ENCODE peak calls at places on chromosomes 2 and 18, in six cellular contexts. J, Y, E, K, A and B are unnamed samples.

GRCh38 chr18:26656944-26657536 is 108.7 kb upstream of the KCTD1 start:
- DNase-seq in J (peak), Y (peak), E (no peak), K (peak), A (peak), B (peak)

GRCh38 chr2:9809448-9810088 is 33.7 kb upstream of the TAF1B start:
- DNase-seq in J (no peak), Y (peak), E (no peak), K (no peak), A (no peak), B (no peak)

GRCh38 chr2:240759454-240759853 is 60.6 kb downstream of the KIF1A start:
- DNase-seq in J (no peak), Y (no peak), E (no peak), K (no peak), A (no peak), B (no peak)

GRCh38 chr2:132901661-132902060 is 231.7 kb upstream of the LYPD1 start:
- DNase-seq in J (no peak), Y (no peak), E (no peak), K (no peak), A (no peak), B (no peak)

GRCh38 chr2:101597347-101597944 is 100.1 kb upstream of the MAP4K4 start:
- DNase-seq in J (peak), Y (no peak), E (no peak), K (peak), A (peak), B (no peak)

GRCh38 chr2:39845460-39846146 is 66.5 kb upstream of the THUMPD2 start:
- DNase-seq in J (no peak), Y (no peak), E (no peak), K (peak), A (no peak), B (no peak)

GRCh38 chr2:232238108-232238507 is 140.4 kb upstream of the ALPP start:
- DNase-seq in J (peak), Y (no peak), E (no peak), K (no peak), A (no peak), B (no peak)

GRCh38 chr2:150389487-150389886 is 98.0 kb downstream of the RND3 start:
- DNase-seq in J (no peak), Y (no peak), E (no peak), K (peak), A (no peak), B (no peak)

GRCh38 chr2:97748397-97748796 is 35.0 kb downstream of the ZAP70 start:
- DNase-seq in J (no peak), Y (no peak), E (peak), K (no peak), A (peak), B (no peak)

GRCh38 chr2:233437439-233437955 is 83.2 kb downstream of the DGKD start:
- DNase-seq in J (no peak), Y (peak), E (no peak), K (no peak), A (no peak), B (no peak)

GRCh38 chr2:161418275-161418714 is 2.2 kb downstream of the TBR1 start:
- DNase-seq in J (no peak), Y (no peak), E (no peak), K (no peak), A (no peak), B (no peak)

GRCh38 chr18:33052886-33053285 is 280.1 kb upstream of the KLHL14 start:
- DNase-seq in J (no peak), Y (no peak), E (no peak), K (no peak), A (no peak), B (no peak)

GRCh38 chr2:97995734-97996624 is at the start of gene TMEM131:
- DNase-seq in J (peak), Y (peak), E (peak), K (peak), A (peak), B (peak)

GRCh38 chr2:11004206-11004605 is 92.5 kb downstream of the KCNF1 start:
- DNase-seq in J (peak), Y (no peak), E (no peak), K (peak), A (no peak), B (no peak)

GRCh38 chr2:238973038-238973772 is 125.3 kb downstream of the TWIST2 start:
- DNase-seq in J (no peak), Y (no peak), E (no peak), K (peak), A (no peak), B (no peak)

GRCh38 chr18:70454705-70455322 is 166.0 kb downstream of the SOCS6 start:
- DNase-seq in J (peak), Y (no peak), E (no peak), K (peak), A (no peak), B (peak)

GRCh38 chr2:157414050-157414449 is 29.8 kb downstream of the CYTIP start:
- DNase-seq in J (no peak), Y (no peak), E (no peak), K (no peak), A (no peak), B (no peak)

GRCh38 chr2:108288534-108289106 is at the start of gene SULT1C2:
- DNase-seq in J (peak), Y (no peak), E (no peak), K (peak), A (no peak), B (no peak)

GRCh38 chr2:231557571-231558217 is 27.4 kb upstream of the NMUR1 start:
- DNase-seq in J (peak), Y (no peak), E (peak), K (peak), A (peak), B (peak)

GRCh38 chr2:6337123-6337830 is 528.4 kb downstream of the CMPK2 start:
- DNase-seq in J (no peak), Y (no peak), E (no peak), K (no peak), A (no peak), B (no peak)

GRCh38 chr2:102277202-102277700 is 34.1 kb upstream of the IL1RL1 start:
- DNase-seq in J (no peak), Y (no peak), E (no peak), K (no peak), A (no peak), B (no peak)

GRCh38 chr2:199160677-199161465 is 296.9 kb downstream of the SATB2 start:
- DNase-seq in J (peak), Y (no peak), E (no peak), K (peak), A (no peak), B (no peak)

GRCh38 chr2:37773354-37773753 is 101.9 kb upstream of the CDC42EP3 start:
- DNase-seq in J (no peak), Y (no peak), E (no peak), K (no peak), A (no peak), B (no peak)

GRCh38 chr2:189581354-189582139 is 961 bp upstream of the SLC40A1 start:
- DNase-seq in J (no peak), Y (peak), E (no peak), K (no peak), A (peak), B (no peak)

GRCh38 chr2:108195133-108195439 is 44.7 kb upstream of the SULT1C3 start:
- DNase-seq in J (no peak), Y (no peak), E (no peak), K (no peak), A (no peak), B (no peak)

GRCh38 chr2:236343400-236344161 is 79.4 kb upstream of the ASB18 start:
- DNase-seq in J (peak), Y (no peak), E (peak), K (peak), A (no peak), B (peak)

GRCh38 chr18:621181-621580 is 24.4 kb downstream of the CLUL1 start:
- DNase-seq in J (no peak), Y (no peak), E (no peak), K (peak), A (no peak), B (no peak)

GRCh38 chr18:50654211-50654610 is 94.3 kb downstream of the MAPK4 start:
- DNase-seq in J (no peak), Y (no peak), E (no peak), K (no peak), A (no peak), B (no peak)

GRCh38 chr18:31819106-31819924 is 58.6 kb upstream of the SLC25A52 start:
- DNase-seq in J (peak), Y (no peak), E (no peak), K (peak), A (no peak), B (no peak)

GRCh38 chr2:235554936-235555335 is 61.1 kb downstream of the AGAP1 start:
- DNase-seq in J (no peak), Y (peak), E (no peak), K (no peak), A (no peak), B (no peak)

GRCh38 chr2:14642499-14642898 is 10.0 kb downstream of the LRATD1 start:
- DNase-seq in J (no peak), Y (no peak), E (no peak), K (no peak), A (no peak), B (no peak)

GRCh38 chr2:5977477-5977876 is 285.3 kb downstream of the SOX11 start:
- DNase-seq in J (no peak), Y (no peak), E (no peak), K (no peak), A (no peak), B (no peak)

GRCh38 chr2:239065537-239065936 is 217.7 kb downstream of the TWIST2 start:
- DNase-seq in J (no peak), Y (no peak), E (no peak), K (no peak), A (no peak), B (no peak)

DNA sequence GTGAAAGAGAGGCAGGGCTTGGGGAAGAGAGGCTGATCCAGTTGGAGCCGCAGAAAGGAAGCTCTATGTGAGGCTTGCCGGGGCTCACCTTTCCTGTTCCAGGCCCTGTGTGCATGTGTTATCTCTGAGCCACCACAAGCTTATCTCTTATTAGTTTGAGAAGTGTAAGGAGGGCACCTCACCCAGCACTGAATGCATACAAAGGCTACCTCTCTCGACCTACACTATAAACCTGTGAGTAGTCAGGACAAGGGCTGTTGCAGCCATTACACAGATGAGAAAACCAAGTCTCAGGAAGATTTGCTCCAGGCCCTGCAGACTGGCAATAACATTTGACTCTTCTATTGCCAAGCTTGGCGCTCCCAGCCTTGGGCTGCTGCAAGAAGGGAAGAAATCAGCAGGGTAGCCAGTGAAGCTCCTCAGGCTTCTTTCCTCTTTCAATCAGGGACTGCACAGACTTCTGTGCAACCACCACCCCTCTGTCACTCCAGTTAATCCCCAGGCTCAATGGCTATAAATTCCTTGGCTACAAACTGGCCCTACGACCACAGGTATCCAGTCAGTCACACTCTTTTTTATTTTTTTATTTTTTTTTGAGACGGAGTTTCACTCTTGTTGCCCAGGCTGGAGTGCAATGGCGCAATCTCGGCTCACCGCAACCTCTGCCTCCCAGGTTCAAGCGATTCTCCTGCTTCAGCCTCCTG is 73.8 kb downstream of the CLHC1 start:
- DNase-seq in J (no peak), Y (no peak), E (no peak), K (no peak), A (no peak), B (no peak)
- H3K27ac ChIP-seq in J (no peak), Y (peak), E (no peak), K (no peak), A (peak), B (no peak)

GRCh38 chr18:25349926-25350560 is 1.9 kb downstream of the ZNF521 start:
- DNase-seq in J (no peak), Y (peak), E (no peak), K (no peak), A (peak), B (no peak)

GRCh38 chr18:25348361-25349130 is 3.4 kb downstream of the ZNF521 start:
- DNase-seq in J (no peak), Y (no peak), E (no peak), K (no peak), A (no peak), B (no peak)

GRCh38 chr18:25351280-25351772 is 640 bp downstream of the ZNF521 start:
- DNase-seq in J (no peak), Y (no peak), E (no peak), K (no peak), A (no peak), B (no peak)

GRCh38 chr18:25350561-25351201 is 1.3 kb downstream of the ZNF521 start:
- DNase-seq in J (peak), Y (peak), E (no peak), K (peak), A (peak), B (peak)

DNA sequence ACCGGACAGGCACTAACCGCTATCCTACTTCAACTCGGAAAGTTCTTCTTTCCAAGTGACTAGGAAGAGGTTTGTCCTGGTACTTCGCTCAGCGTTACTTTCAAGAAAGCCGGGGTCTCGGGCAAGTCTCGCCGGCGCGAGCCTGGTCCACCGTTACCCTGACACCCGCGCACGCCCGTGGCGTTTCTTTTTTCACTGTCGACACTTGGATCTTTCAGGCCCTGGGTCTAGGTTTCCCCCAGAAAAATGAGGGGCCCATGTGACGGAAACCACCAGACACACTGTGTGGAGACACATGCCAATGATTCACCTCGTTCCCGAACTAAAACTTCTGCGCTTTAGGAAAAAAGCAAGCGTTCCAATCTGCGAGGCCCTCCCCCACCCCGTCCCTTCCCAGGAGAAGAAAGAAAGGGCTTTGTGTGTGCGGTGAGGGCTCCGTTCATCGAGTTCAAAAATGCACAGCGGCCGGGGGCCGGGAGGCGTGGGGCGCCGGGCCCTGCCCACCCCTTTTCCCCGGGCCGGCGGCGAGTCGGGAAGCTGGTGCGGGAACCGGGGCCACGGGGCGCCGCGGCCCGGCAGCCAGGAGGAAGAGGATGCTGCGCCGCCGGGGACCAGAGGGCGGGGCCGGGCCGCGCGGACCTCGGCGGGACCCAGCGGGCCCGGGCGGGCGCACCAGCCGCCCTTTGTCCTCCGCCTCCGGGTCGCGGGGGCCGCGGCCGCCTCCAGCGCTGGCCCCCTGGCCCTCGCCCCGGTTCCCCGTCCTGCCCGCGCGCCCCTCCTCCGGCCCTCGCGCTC is 2.6 kb downstream of the ZNF521 start:
- DNase-seq in J (peak), Y (peak), E (no peak), K (peak), A (peak), B (peak)
- H3K27ac ChIP-seq in J (peak), Y (no peak), E (no peak), K (peak), A (peak), B (peak)

DNA sequence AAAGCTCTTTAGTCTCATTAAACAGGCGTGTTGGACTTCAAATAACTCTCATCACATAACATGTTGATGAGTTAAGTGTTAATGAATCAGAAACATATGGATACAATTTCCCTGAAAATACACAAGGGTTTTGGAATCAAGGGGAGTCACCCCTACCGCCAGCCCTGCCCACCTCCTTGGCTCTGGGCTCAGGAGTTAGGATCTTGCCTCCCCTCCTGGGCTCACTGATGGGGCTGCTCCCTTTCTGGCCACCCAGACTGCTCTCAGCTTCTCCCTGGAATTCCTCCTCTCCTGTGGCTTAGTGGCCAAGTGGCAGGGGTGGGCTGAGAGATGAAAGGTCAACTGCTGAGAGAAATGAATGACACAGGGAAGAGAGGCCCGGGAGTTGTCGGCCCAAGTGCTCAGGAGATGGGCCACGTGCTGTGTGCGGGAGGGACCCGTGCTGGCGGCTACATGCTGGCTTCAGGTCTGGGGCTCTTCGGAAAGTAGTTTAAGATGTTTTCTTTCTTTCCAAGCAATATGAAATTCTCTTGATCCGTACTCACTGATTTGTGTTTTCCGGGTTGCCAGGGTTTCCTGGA is 55.8 kb upstream of the TNP1 start:
- DNase-seq in J (no peak), Y (no peak), E (no peak), K (no peak), A (no peak), B (no peak)
- H3K27ac ChIP-seq in J (no peak), Y (no peak), E (no peak), K (no peak), A (peak), B (no peak)

GRCh38 chr2:29114841-29115609 is at the start of gene CLIP4:
- DNase-seq in J (peak), Y (peak), E (peak), K (peak), A (peak), B (peak)

GRCh38 chr2:29114514-29114840 is 738 bp upstream of the CLIP4 start:
- DNase-seq in J (no peak), Y (no peak), E (no peak), K (no peak), A (no peak), B (no peak)

GRCh38 chr2:29117636-29118303 is 2.6 kb downstream of the CLIP4 start:
- DNase-seq in J (no peak), Y (no peak), E (no peak), K (peak), A (no peak), B (no peak)

GRCh38 chr2:29113891-29114321 is 1.3 kb upstream of the CLIP4 start:
- DNase-seq in J (peak), Y (no peak), E (no peak), K (peak), A (peak), B (no peak)

GRCh38 chr2:29115797-29116781 is 874 bp downstream of the CLIP4 start:
- DNase-seq in J (peak), Y (peak), E (peak), K (peak), A (peak), B (peak)
- H3K27ac ChIP-seq in J (peak), Y (peak), E (peak), K (peak), A (peak), B (peak)

GRCh38 chr2:55601849-55602248 is 15.6 kb downstream of the PPP4R3B start:
- DNase-seq in J (no peak), Y (no peak), E (no peak), K (no peak), A (no peak), B (no peak)

GRCh38 chr2:55598056-55598795 is 19.2 kb downstream of the PPP4R3B start:
- DNase-seq in J (no peak), Y (no peak), E (no peak), K (no peak), A (no peak), B (no peak)

GRCh38 chr2:55609193-55609794 is 8.1 kb downstream of the PPP4R3B start:
- DNase-seq in J (no peak), Y (no peak), E (no peak), K (no peak), A (no peak), B (no peak)

GRCh38 chr2:55607717-55608116 is 9.7 kb downstream of the PPP4R3B start:
- DNase-seq in J (no peak), Y (no peak), E (no peak), K (no peak), A (no peak), B (no peak)

GRCh38 chr2:55604027-55604565 is 13.3 kb downstream of the PPP4R3B start:
- DNase-seq in J (no peak), Y (no peak), E (no peak), K (peak), A (no peak), B (no peak)
- H3K27ac ChIP-seq in J (no peak), Y (no peak), E (no peak), K (peak), A (no peak), B (no peak)

DNA sequence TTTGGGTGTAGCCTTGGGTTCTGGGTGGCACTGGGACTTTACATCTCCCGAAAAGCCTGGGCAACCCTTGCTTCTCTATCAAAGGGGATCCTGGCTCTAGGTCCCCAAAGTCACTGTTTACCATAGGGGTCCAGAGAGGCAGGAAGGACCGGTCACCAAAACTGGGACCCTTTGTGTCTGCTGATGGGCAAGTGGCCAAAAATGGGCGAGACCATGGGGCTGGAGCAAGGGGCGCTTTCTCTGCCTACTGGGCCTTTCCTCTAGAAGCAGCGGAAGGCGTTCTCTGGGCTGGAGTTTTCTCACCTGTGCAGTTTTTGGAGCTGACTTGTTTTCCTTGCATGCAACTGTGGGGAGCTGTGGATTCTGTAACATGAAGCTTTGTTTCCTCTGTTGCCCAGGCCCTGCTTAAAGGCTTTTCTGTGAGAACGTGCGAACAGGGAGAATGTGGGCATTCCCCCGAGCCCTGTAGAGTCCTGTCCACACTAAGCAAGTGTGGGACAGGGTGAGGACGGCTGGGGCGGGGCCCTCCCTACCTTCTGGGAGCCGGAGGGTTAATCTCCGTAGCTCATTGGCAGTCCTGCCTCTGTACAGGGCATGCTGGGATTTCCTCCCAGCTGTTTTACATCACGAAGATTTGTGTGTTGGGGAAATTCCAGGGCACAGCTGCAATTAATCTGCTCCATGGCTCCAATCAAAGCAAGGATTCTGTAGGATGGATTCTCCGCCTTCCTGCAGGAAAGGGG is 50.2 kb downstream of the TGOLN2 start:
- DNase-seq in J (peak), Y (no peak), E (no peak), K (peak), A (peak), B (no peak)
- H3K27ac ChIP-seq in J (no peak), Y (peak), E (no peak), K (peak), A (peak), B (no peak)

GRCh38 chr2:29106980-29107388 is 8.2 kb upstream of the CLIP4 start:
- DNase-seq in J (no peak), Y (no peak), E (no peak), K (peak), A (no peak), B (no peak)
- H3K27ac ChIP-seq in J (no peak), Y (no peak), E (no peak), K (no peak), A (no peak), B (peak)